ENCODE peak calls at places on chromosome X, in six cellular contexts. D is A549, J is astrocyte of the spinal cord, M is upper lobe of left lung, I is pancreas, H is GM12864. K is an unnamed sample.

GRCh38 chrX:7263961-7264360 is 116.0 kb upstream of the PUDP start:
- DNase-seq in I (no peak), J (no peak), D (peak; percentile 1), H (no peak), M (no peak), K (no peak)

GRCh38 chrX:31036895-31037294 is 34.9 kb downstream of the FTHL17 start:
- DNase-seq in M (no peak), J (peak; percentile 44), H (no peak), D (peak; percentile 31), I (peak; percentile 46), K (peak; percentile 50)

GRCh38 chrX:119155416-119156035 is 27.9 kb upstream of the KIAA1210 start:
- DNase-seq in M (no peak), I (no peak), J (peak; percentile 31), D (peak; percentile 47), H (no peak), K (no peak)

GRCh38 chrX:21623778-21624501 is 34.2 kb downstream of the KLHL34 start:
- DNase-seq in H (no peak), M (no peak), I (no peak), D (no peak), J (no peak), K (no peak)

GRCh38 chrX:49167740-49168108 is 4.0 kb upstream of the PLP2 start:
- DNase-seq in H (no peak), J (no peak), D (no peak), I (no peak), M (no peak), K (no peak)

GRCh38 chrX:132730266-132730665 is 228.2 kb downstream of the HS6ST2 start:
- DNase-seq in M (no peak), D (no peak), I (no peak), H (no peak), J (no peak), K (no peak)

GRCh38 chrX:31572396-31572795 is 500.6 kb upstream of the FTHL17 start:
- DNase-seq in M (no peak), H (no peak), D (no peak), I (no peak), J (no peak), K (no peak)

GRCh38 chrX:9482408-9482807 is 17.6 kb downstream of the TBL1X start:
- DNase-seq in I (no peak), D (no peak), J (no peak), H (no peak), M (no peak), K (no peak)

GRCh38 chrX:113400193-113400704 is 559.6 kb upstream of the AMOT start:
- DNase-seq in M (no peak), D (no peak), H (no peak), I (no peak), J (peak; percentile 4), K (no peak)

GRCh38 chrX:29043751-29044150 is 456.5 kb downstream of the IL1RAPL1 start:
- DNase-seq in H (no peak), D (no peak), M (no peak), I (no peak), J (no peak), K (no peak)

GRCh38 chrX:119871245-119871598 is 311 bp downstream of the RNF113A start:
- DNase-seq in M (no peak), H (no peak), D (no peak), J (peak; percentile 8), I (peak; percentile 25), K (peak; percentile 17)

GRCh38 chrX:10633722-10634121 is 13.3 kb upstream of the MID1 start:
- DNase-seq in M (no peak), D (peak; percentile 90), I (no peak), H (no peak), J (peak; percentile 92), K (peak; percentile 19)

GRCh38 chrX:76931518-76931917 is 504.0 kb downstream of the MAGEE1 start:
- DNase-seq in I (no peak), D (no peak), M (no peak), H (no peak), J (no peak), K (no peak)

GRCh38 chrX:10231461-10231860 is 74.7 kb downstream of the CLCN4 start:
- DNase-seq in H (no peak), M (no peak), I (no peak), J (no peak), D (no peak), K (no peak)

GRCh38 chrX:99722094-99722493 is 688.0 kb downstream of the PCDH19 start:
- DNase-seq in M (no peak), I (no peak), H (no peak), J (no peak), D (no peak), K (no peak)

DNA sequence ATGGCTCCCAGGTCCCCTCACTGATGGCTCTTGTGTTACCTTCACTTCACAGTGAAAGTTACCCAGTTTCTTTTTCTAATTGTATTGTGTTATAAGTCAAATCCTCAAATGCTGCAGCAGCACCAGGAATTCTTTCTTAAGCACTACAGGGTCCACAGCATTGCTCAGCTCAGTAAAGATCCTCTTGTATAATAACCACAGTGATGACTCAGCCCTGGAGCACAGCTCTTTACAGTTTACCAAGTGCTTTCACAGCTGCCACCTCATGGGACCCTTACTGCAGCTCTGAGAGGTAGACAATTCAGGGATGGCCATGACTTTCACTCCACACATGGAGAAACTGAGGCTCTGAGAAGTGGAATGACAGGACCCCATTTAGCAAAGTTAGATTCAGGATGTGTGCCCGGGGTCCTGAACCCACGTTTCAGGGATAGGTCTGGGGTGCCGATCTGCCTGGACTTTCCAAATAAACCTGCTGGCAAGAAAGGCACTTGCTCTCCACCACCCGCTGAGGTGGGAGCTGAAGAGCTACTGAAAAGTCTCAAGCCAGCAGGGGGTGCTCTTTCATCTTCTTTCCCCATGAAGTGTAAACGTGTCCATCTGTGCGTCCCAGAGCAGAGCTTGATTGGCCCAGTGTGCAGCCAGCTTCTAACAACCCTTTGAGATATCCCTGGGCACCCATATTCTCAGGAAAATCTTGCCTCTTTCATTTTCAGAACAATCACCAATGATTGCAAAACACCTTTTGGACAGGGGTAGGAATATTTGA is 35.7 kb upstream of the GABRQ start:
- DNase-seq in J (peak; percentile 12), D (peak; percentile 20), H (no peak), I (no peak), M (no peak), K (no peak)
- TF ChIP-seq CTCF in J (no peak), D (no peak), H (peak; percentile 30), I (no peak), M (no peak), K (no peak)

DNA sequence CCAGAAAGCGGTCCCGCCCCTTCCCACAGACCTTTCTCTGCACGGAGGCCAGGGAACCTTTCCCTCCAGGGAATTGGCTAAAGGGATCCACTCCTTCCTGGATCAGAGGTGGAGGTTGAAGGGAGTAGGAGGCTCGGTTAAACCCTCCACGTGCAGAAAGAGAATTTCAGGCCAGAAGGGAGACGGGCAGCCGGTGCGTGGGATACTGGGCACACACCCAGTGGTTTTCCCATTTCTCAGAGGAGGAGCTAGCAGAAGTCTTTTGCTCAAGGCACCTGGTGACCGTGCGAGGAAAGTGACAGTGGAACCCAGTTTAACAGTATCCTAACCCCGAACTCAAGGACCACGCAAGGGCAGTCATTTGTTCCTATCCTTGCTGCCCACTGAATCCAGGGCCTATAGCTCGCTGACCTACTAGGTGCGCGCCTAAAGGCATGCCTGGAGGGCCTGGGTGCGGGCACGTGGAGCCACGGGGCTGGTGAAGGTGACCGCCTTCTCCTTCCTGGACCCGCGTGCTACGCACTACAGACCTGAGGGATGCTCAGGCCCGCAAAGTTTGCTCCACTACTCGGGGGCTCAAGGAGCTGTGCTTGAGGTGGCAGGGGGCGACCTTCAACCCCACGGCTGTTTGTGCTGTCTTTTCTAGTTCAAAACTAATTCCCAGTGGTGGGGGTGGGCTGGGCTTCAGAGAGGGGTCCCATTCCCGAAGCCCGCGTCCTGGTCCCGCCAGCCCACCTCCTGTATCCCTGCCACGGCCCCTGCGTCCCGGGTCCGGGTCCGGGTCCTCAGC is 584 bp upstream of the AFF2 start:
- DNase-seq in M (peak; percentile 27), D (no peak), J (no peak), H (no peak), I (no peak), K (no peak)
- H3K4me3 ChIP-seq in M (no peak overlapping the region), D (no peak overlapping the region), J (peak overlapping the region; percentile 27), H (no peak overlapping the region), I (no peak overlapping the region), K (no peak overlapping the region)

GRCh38 chrX:2650865-2651264 is 40.2 kb upstream of the CD99 start:
- DNase-seq in H (no peak), J (no peak), I (no peak), M (no peak), D (no peak), K (no peak)

GRCh38 chrX:2645563-2645962 is 45.5 kb upstream of the CD99 start:
- DNase-seq in I (no peak), D (no peak), M (no peak), H (no peak), J (no peak), K (no peak)

GRCh38 chrX:2647627-2648026 is 43.5 kb upstream of the CD99 start:
- DNase-seq in D (no peak), M (no peak), H (no peak), J (no peak), I (no peak), K (no peak)

GRCh38 chrX:2652106-2652505 is 39.0 kb upstream of the CD99 start:
- DNase-seq in D (peak; percentile 13), J (no peak), H (no peak), M (no peak), I (no peak), K (no peak)

GRCh38 chrX:2650037-2650436 is 41.1 kb upstream of the CD99 start:
- DNase-seq in I (no peak), H (no peak), M (no peak), D (no peak), J (no peak), K (no peak)
- TF ChIP-seq CTCF in I (no peak), H (no peak), M (no peak), D (no peak), J (no peak), K (no peak)

GRCh38 chrX:150227873-150228272 is 135.2 kb upstream of the MAMLD1 start:
- DNase-seq in I (no peak), M (no peak), D (no peak), J (no peak), H (no peak), K (no peak)

GRCh38 chrX:150225756-150226155 is 137.4 kb upstream of the MAMLD1 start:
- DNase-seq in M (no peak), I (no peak), D (no peak), H (no peak), J (no peak), K (no peak)

GRCh38 chrX:150227321-150227860 is 135.7 kb upstream of the MAMLD1 start:
- DNase-seq in H (no peak), I (no peak), M (no peak), J (no peak), D (no peak), K (no peak)

GRCh38 chrX:150225266-150225665 is 137.9 kb upstream of the MAMLD1 start:
- DNase-seq in J (no peak), D (no peak), M (no peak), I (no peak), H (no peak), K (no peak)

DNA sequence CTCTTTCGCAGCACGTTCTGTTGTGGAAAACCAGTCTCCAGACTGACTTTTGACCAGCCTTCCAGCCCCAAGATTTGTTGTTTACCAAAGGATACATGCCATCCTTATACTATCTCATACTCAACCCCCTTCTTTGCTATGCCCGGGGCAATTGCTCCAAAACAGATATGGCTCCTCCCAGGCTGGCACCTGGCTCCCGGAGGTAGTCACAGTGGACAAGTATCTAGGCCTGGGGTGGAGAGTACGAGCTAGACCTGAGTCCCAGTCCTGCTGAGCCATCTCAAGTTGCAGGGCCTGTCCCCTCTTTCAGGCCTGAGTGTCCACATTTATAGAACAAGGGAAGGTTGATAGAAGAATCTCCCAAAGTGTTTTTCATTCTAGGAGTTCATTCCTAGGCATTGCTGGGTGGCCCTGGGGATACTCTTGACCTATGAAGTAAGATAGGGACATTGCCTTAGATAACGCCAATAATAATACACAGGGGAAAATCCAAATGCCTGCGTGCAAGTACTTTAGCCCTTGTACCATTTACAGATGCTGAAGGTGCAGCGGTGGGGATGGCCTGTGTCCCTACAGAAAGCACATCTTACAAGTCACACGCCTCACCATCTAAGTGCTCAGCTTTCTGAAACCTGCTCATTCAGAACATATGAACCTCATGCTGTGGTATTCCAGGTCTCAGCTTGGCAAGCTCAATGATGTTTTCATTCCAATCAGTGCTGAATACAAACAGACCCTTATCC is 136.7 kb upstream of the MAMLD1 start:
- DNase-seq in M (no peak), J (no peak), I (no peak), H (no peak), D (no peak), K (no peak)
- H3K4me3 ChIP-seq in M (no peak overlapping the region), J (no peak overlapping the region), I (no peak overlapping the region), H (no peak overlapping the region), D (no peak overlapping the region), K (no peak overlapping the region)